ENCODE peak calls at places on chromosomes 5 and 9, in ten cellular contexts. Q, O, P, L, R, I, Y, J, F and D are unnamed samples.

GRCh38 chr9:1018121-1018520 is 32.0 kb upstream of the DMRT2 start:
- DNase-seq in Q (peak), O (no peak), P (no peak), L (no peak), R (peak), I (peak), Y (no peak), J (peak), F (no peak), D (no peak)

GRCh38 chr9:115111854-115112253 is 6.1 kb downstream of the TNC start:
- DNase-seq in Q (no peak), O (no peak), P (no peak), L (no peak), R (no peak), I (no peak), Y (no peak), J (no peak), F (no peak), D (no peak)

GRCh38 chr9:120870206-120870605 is 6.8 kb downstream of the PHF19 start:
- DNase-seq in Q (no peak), O (no peak), P (no peak), L (no peak), R (no peak), I (no peak), Y (no peak), J (no peak), F (no peak), D (no peak)

GRCh38 chr5:151961557-151961956 is 36.9 kb upstream of the GLRA1 start:
- DNase-seq in Q (no peak), O (no peak), P (no peak), L (no peak), R (no peak), I (no peak), Y (no peak), J (no peak), F (no peak), D (no peak)

GRCh38 chr5:94693043-94693822 is 74.8 kb downstream of the SLF1 start:
- DNase-seq in Q (no peak), O (no peak), P (no peak), L (no peak), R (peak), I (peak), Y (peak), J (peak), F (no peak), D (peak)

GRCh38 chr9:91321691-91322090 is 40.0 kb downstream of the AUH start:
- DNase-seq in Q (no peak), O (no peak), P (no peak), L (no peak), R (no peak), I (no peak), Y (no peak), J (no peak), F (no peak), D (no peak)

GRCh38 chr5:98771389-98772109 is 1.9 kb upstream of the RGMB start:
- DNase-seq in Q (peak), O (no peak), P (peak), L (no peak), R (peak), I (peak), Y (peak), J (peak), F (peak), D (peak)

GRCh38 chr5:86909461-86909881 is 291.7 kb downstream of the COX7C start:
- DNase-seq in Q (no peak), O (no peak), P (no peak), L (no peak), R (no peak), I (peak), Y (no peak), J (no peak), F (no peak), D (no peak)

GRCh38 chr5:82104872-82105271 is 133.0 kb downstream of the ATG10 start:
- DNase-seq in Q (no peak), O (no peak), P (no peak), L (no peak), R (no peak), I (no peak), Y (no peak), J (no peak), F (no peak), D (no peak)

GRCh38 chr5:78899922-78900362 is 85.2 kb downstream of the ARSB start:
- DNase-seq in Q (peak), O (no peak), P (no peak), L (no peak), R (peak), I (peak), Y (peak), J (peak), F (no peak), D (peak)

GRCh38 chr5:2675548-2675947 is 75.9 kb downstream of the IRX2 start:
- DNase-seq in Q (no peak), O (no peak), P (no peak), L (no peak), R (no peak), I (no peak), Y (peak), J (no peak), F (no peak), D (no peak)

GRCh38 chr9:86550411-86550810 is 196.2 kb upstream of the TUT7 start:
- DNase-seq in Q (no peak), O (no peak), P (no peak), L (no peak), R (no peak), I (no peak), Y (no peak), J (no peak), F (no peak), D (no peak)